ENCODE peak calls at places on chromosomes 4 and X, in nine cellular contexts. X is SHP77 treated with DMSO at 0.1 percent for 48 hours; I is activated T-helper 1 cell treated with anti-CD3 and anti-CD28 coated beads, Interleukin-2, amount 50 U/mL, for 16 hours; Y is stromal cell of bone marrow; S is C1 segment of cervical spinal cord; P is ascending aorta; L is epithelial cell of prostate; Q is AG04450; M is RPMI7951. J is an unnamed sample.

GRCh38 chrX:80812176-80812575 is 2.5 kb upstream of the BRWD3 start:
- DNase-seq in X (no peak), I (no peak), Y (no peak), S (no peak), P (no peak), L (no peak), Q (no peak), M (peak; percentile 66), J (no peak)

GRCh38 chr4:73698217-73698616 is 42.2 kb upstream of the CXCL8 start:
- DNase-seq in X (no peak), I (no peak), Y (no peak), S (no peak), P (no peak), L (peak; percentile 79), Q (no peak), M (no peak), J (no peak)

GRCh38 chr4:1338752-1339414 is 8.1 kb upstream of the UVSSA start:
- DNase-seq in X (no peak), I (no peak), Y (no peak), S (no peak), P (no peak), L (no peak), Q (no peak), M (no peak), J (no peak)

GRCh38 chr4:113639311-113639710 is 122.2 kb downstream of the CAMK2D start:
- DNase-seq in X (no peak), I (no peak), Y (no peak), S (no peak), P (no peak), L (no peak), Q (no peak), M (no peak), J (no peak)

GRCh38 chr4:156190606-156191005 is 236.9 kb upstream of the CTSO start:
- DNase-seq in X (no peak), I (no peak), Y (no peak), S (no peak), P (no peak), L (peak; percentile 33), Q (peak; percentile 44), M (peak; percentile 25), J (no peak)

GRCh38 chr4:37662861-37663390 is 23.2 kb downstream of the RELL1 start:
- DNase-seq in X (no peak), I (no peak), Y (no peak), S (no peak), P (no peak), L (no peak), Q (no peak), M (peak; percentile 68), J (no peak)

GRCh38 chr4:31237242-31237641 is 517.1 kb downstream of the PCDH7 start:
- DNase-seq in X (no peak), I (no peak), Y (no peak), S (no peak), P (no peak), L (no peak), Q (no peak), M (no peak), J (no peak)

GRCh38 chr4:142567620-142568451 is 278.3 kb downstream of the INPP4B start:
- DNase-seq in X (no peak), I (no peak), Y (no peak), S (no peak), P (no peak), L (no peak), Q (no peak), M (no peak), J (no peak)

GRCh38 chrX:86806786-86807185 is 658.5 kb downstream of the DACH2 start:
- DNase-seq in X (no peak), I (no peak), Y (no peak), S (no peak), P (no peak), L (no peak), Q (no peak), M (no peak), J (no peak)

GRCh38 chr4:164012396-164013027 is 518.0 kb downstream of the TMA16 start:
- DNase-seq in X (peak; percentile 21), I (no peak), Y (no peak), S (no peak), P (no peak), L (no peak), Q (no peak), M (no peak), J (no peak)

GRCh38 chrX:154534526-154535322 is 11.9 kb downstream of the G6PD start:
- DNase-seq in X (peak; percentile 4), I (peak; percentile 88), Y (peak; percentile 54), S (peak; percentile 73), P (peak; percentile 92), L (no peak), Q (no peak), M (peak; percentile 65), J (peak; percentile 92)

GRCh38 chrX:118534716-118535493 is 39.3 kb downstream of the DOCK11 start:
- DNase-seq in X (no peak), I (no peak), Y (no peak), S (no peak), P (no peak), L (no peak), Q (no peak), M (no peak), J (no peak)

GRCh38 chr4:186726150-186726439 is 2.4 kb upstream of the FAT1 start:
- DNase-seq in X (no peak), I (no peak), Y (no peak), S (no peak), P (no peak), L (no peak), Q (no peak), M (no peak), J (no peak)

GRCh38 chr4:70177117-70177516 is 18.4 kb upstream of the ODAM start:
- DNase-seq in X (no peak), I (no peak), Y (no peak), S (no peak), P (no peak), L (no peak), Q (no peak), M (no peak), J (no peak)

GRCh38 chr4:8914461-8915171 is 43.0 kb upstream of the HMX1 start:
- DNase-seq in X (no peak), I (no peak), Y (no peak), S (no peak), P (peak; percentile 50), L (no peak), Q (no peak), M (no peak), J (no peak)

GRCh38 chr4:78534286-78534955 is 17.1 kb upstream of the ANXA3 start:
- DNase-seq in X (no peak), I (no peak), Y (no peak), S (no peak), P (no peak), L (peak; percentile 73), Q (no peak), M (peak; percentile 48), J (no peak)

GRCh38 chr4:54363037-54363436 is 133.9 kb downstream of the PDGFRA start:
- DNase-seq in X (no peak), I (no peak), Y (no peak), S (no peak), P (no peak), L (no peak), Q (no peak), M (no peak), J (no peak)

GRCh38 chr4:6267573-6267972 is 2.1 kb upstream of the WFS1 start:
- DNase-seq in X (no peak), I (no peak), Y (no peak), S (no peak), P (no peak), L (no peak), Q (no peak), M (peak; percentile 6), J (no peak)

GRCh38 chr4:36399762-36400353 is 118.4 kb downstream of the DTHD1 start:
- DNase-seq in X (no peak), I (peak; percentile 9), Y (no peak), S (peak; percentile 36), P (no peak), L (no peak), Q (no peak), M (no peak), J (no peak)

GRCh38 chr4:78710536-78710935 is 65.6 kb upstream of the BMP2K start:
- DNase-seq in X (no peak), I (no peak), Y (peak; percentile 13), S (no peak), P (no peak), L (peak; percentile 75), Q (no peak), M (peak; percentile 42), J (no peak)

GRCh38 chr4:169283114-169283509 is 12.4 kb upstream of the SH3RF1 start:
- DNase-seq in X (no peak), I (no peak), Y (peak; percentile 92), S (no peak), P (no peak), L (peak; percentile 78), Q (peak; percentile 62), M (peak; percentile 75), J (no peak)

GRCh38 chr4:63670735-63671134 is 738.5 kb downstream of the TECRL start:
- DNase-seq in X (no peak), I (no peak), Y (no peak), S (no peak), P (no peak), L (no peak), Q (no peak), M (no peak), J (no peak)

GRCh38 chr4:130257271-130257670 is 1161.3 kb downstream of the C4orf33 start:
- DNase-seq in X (no peak), I (no peak), Y (peak; percentile 88), S (no peak), P (no peak), L (peak; percentile 62), Q (no peak), M (peak; percentile 81), J (no peak)

GRCh38 chr4:2788532-2789103 is 4.3 kb upstream of the SH3BP2 start:
- DNase-seq in X (no peak), I (no peak), Y (no peak), S (no peak), P (peak; percentile 75), L (no peak), Q (no peak), M (peak; percentile 66), J (no peak)

GRCh38 chrX:142076633-142077032 is 128.5 kb downstream of the MAGEC2 start:
- DNase-seq in X (no peak), I (no peak), Y (no peak), S (no peak), P (no peak), L (no peak), Q (no peak), M (no peak), J (no peak)

GRCh38 chr4:68271851-68272756 is 26.6 kb upstream of the TMPRSS11B start:
- DNase-seq in X (no peak), I (no peak), Y (peak; percentile 55), S (no peak), P (no peak), L (peak; percentile 3), Q (peak; percentile 30), M (peak; percentile 44), J (no peak)

J was measured in dorsolateral prefrontal cortex.